ENCODE peak calls at places on chromosomes 6 and 20, in five cellular contexts. O is K562, A is HCT116, H is GM12878, P is SK-N-SH. I is an unnamed sample.

GRCh38 chr6:29603456-29603855 is 18.5 kb downstream of the OR2H2 start:
- DNase-seq in O (no peak), A (no peak), H (no peak), P (no peak), I (no peak)

GRCh38 chr6:112269165-112269564 is 14.8 kb upstream of the LAMA4 start:
- DNase-seq in O (no peak), A (no peak), H (no peak), P (no peak), I (no peak)

GRCh38 chr20:35269055-35269781 is 8.7 kb downstream of the MMP24OS start:
- DNase-seq in O (peak), A (no peak), H (no peak), P (peak), I (peak)

GRCh38 chr6:20534906-20535305 is 649 bp downstream of the CDKAL1 start:
- DNase-seq in O (no peak), A (no peak), H (no peak), P (no peak), I (no peak)

GRCh38 chr20:16459019-16459700 is 114.1 kb downstream of the KIF16B start:
- DNase-seq in O (no peak), A (no peak), H (no peak), P (no peak), I (no peak)

GRCh38 chr20:25867776-25868649 is 171.4 kb upstream of the ZNF337 start:
- DNase-seq in O (peak), A (no peak), H (no peak), P (peak), I (no peak)

GRCh38 chr6:128438311-128438916 is 82.0 kb downstream of the PTPRK start:
- DNase-seq in O (no peak), A (no peak), H (no peak), P (no peak), I (no peak)

GRCh38 chr20:1184638-1185315 is at the start of gene TMEM74B:
- DNase-seq in O (peak), A (no peak), H (no peak), P (peak), I (no peak)

GRCh38 chr20:60085551-60086132 is 127.4 kb downstream of the CDH26 start:
- DNase-seq in O (peak), A (no peak), H (no peak), P (no peak), I (no peak)

GRCh38 chr20:50110141-50111047 is 2.6 kb downstream of the UBE2V1 start:
- DNase-seq in O (no peak), A (no peak), H (peak), P (no peak), I (peak)

GRCh38 chr6:5995705-5996686 is 10.7 kb downstream of the NRN1 start:
- DNase-seq in O (peak), A (no peak), H (no peak), P (peak), I (peak)

GRCh38 chr6:167827062-167827587 is 414 bp downstream of the AFDN start:
- DNase-seq in O (peak), A (no peak), H (no peak), P (peak), I (no peak)

GRCh38 chr6:45923831-45924391 is 91.7 kb downstream of the CLIC5 start:
- DNase-seq in O (no peak), A (no peak), H (no peak), P (no peak), I (no peak)

GRCh38 chr20:745683-746301 is 22.5 kb downstream of the SLC52A3 start:
- DNase-seq in O (peak), A (no peak), H (no peak), P (no peak), I (no peak)

GRCh38 chr6:37897321-37897720 is 77.8 kb downstream of the ZFAND3 start:
- DNase-seq in O (no peak), A (peak), H (no peak), P (no peak), I (no peak)

GRCh38 chr20:25296094-25297093 is 48.5 kb downstream of the PYGB start:
- DNase-seq in O (peak), A (no peak), H (no peak), P (no peak), I (peak)

GRCh38 chr6:19812512-19813119 is 24.6 kb upstream of the ID4 start:
- DNase-seq in O (peak), A (peak), H (no peak), P (peak), I (peak)

GRCh38 chr20:60921021-60921622 is 330.9 kb upstream of the CDH4 start:
- DNase-seq in O (peak), A (no peak), H (no peak), P (no peak), I (peak)

GRCh38 chr6:164478426-164478825 is 831.0 kb downstream of the C6orf118 start:
- DNase-seq in O (no peak), A (no peak), H (no peak), P (no peak), I (no peak)

GRCh38 chr6:90397047-90397446 is 100.4 kb upstream of the BACH2 start:
- DNase-seq in O (no peak), A (no peak), H (no peak), P (peak), I (no peak)

GRCh38 chr6:38261626-38262025 is 378.1 kb downstream of the BTBD9 start:
- DNase-seq in O (no peak), A (no peak), H (no peak), P (no peak), I (no peak)

GRCh38 chr6:1371933-1372332 is 17.4 kb upstream of the FOXF2 start:
- DNase-seq in O (no peak), A (no peak), H (no peak), P (no peak), I (no peak)

GRCh38 chr20:24502184-24502583 is 32.8 kb downstream of the SYNDIG1 start:
- DNase-seq in O (no peak), A (no peak), H (no peak), P (peak), I (no peak)

GRCh38 chr6:139016337-139017213 is 12.0 kb upstream of the ABRACL start:
- DNase-seq in O (no peak), A (no peak), H (no peak), P (no peak), I (no peak)

GRCh38 chr6:101396552-101397173 is 3.2 kb downstream of the GRIK2 start:
- DNase-seq in O (peak), A (no peak), H (no peak), P (no peak), I (peak)

GRCh38 chr20:35710039-35710438 is 10.8 kb downstream of the ROMO1 start:
- DNase-seq in O (no peak), A (no peak), H (no peak), P (no peak), I (no peak)

GRCh38 chr6:27879795-27880194 is 32.4 kb downstream of the OR2B2 start:
- DNase-seq in O (no peak), A (no peak), H (no peak), P (no peak), I (no peak)

GRCh38 chr6:88662163-88662580 is 301.2 kb downstream of the RNGTT start:
- DNase-seq in O (no peak), A (peak), H (peak), P (no peak), I (peak)

GRCh38 chr20:37396520-37397075 is 50.7 kb downstream of the SRC start:
- DNase-seq in O (peak), A (no peak), H (no peak), P (peak), I (no peak)

GRCh38 chr6:167767715-167768107 is 59.0 kb upstream of the AFDN start:
- DNase-seq in O (no peak), A (no peak), H (no peak), P (no peak), I (no peak)

GRCh38 chr6:147930743-147931142 is 411.9 kb upstream of the SASH1 start:
- DNase-seq in O (no peak), A (no peak), H (no peak), P (no peak), I (no peak)

GRCh38 chr6:37485259-37485658 is 14.4 kb downstream of the CCDC167 start:
- DNase-seq in O (peak), A (no peak), H (no peak), P (peak), I (no peak)

GRCh38 chr6:12767016-12767415 is 50.4 kb downstream of the PHACTR1 start:
- DNase-seq in O (no peak), A (no peak), H (no peak), P (no peak), I (no peak)
- H3K27ac ChIP-seq in O (no peak), A (no peak), H (no peak), P (no peak), I (no peak)

DNA sequence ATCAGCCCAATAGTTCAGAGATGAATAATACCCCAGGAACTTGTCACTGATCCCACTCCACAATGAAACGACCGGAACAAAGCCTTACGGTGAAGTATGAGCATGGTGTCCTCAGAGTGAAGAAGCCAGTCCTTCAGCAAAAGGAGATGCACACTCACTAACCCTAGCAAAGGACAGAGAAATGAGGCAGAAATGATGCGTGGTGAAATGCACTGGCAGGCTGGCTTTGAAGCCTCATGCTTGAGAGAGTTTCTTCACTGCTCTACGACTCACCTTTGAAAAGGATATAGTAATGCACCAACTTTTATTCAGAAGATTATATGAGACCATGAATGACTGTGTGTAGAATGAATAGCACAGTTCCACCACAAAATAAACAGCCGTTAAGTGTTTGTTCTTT is 74.8 kb downstream of the PHACTR1 start:
- DNase-seq in O (no peak), A (no peak), H (no peak), P (no peak), I (no peak)
- TF ChIP-seq ZBTB33 in O (no peak), A (no peak), H (no peak), P (no peak), I (no peak)

DNA sequence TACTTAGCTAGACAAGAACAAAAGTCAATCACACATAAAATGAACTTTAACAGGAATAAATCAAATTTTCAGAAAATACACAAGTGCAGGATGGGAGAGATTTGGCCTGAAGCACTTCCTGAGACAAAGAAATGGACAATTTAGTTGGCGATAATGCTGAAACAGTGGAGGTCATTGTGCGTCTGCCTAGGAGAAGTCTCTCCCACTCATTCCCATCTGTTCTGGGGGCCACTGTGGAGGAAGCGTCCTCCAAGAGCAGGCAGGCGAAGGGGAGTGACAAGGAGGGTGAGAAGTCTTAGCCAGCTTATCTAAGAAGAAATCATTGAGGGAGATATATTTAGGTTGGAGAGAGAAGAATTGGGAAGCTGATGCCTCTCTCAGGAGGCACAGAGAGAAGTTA is 10.2 kb upstream of the TMEM242 start:
- DNase-seq in O (no peak), A (no peak), H (no peak), P (no peak), I (no peak)
- H3K27ac ChIP-seq in O (no peak), A (no peak), H (no peak), P (no peak), I (no peak)

DNA sequence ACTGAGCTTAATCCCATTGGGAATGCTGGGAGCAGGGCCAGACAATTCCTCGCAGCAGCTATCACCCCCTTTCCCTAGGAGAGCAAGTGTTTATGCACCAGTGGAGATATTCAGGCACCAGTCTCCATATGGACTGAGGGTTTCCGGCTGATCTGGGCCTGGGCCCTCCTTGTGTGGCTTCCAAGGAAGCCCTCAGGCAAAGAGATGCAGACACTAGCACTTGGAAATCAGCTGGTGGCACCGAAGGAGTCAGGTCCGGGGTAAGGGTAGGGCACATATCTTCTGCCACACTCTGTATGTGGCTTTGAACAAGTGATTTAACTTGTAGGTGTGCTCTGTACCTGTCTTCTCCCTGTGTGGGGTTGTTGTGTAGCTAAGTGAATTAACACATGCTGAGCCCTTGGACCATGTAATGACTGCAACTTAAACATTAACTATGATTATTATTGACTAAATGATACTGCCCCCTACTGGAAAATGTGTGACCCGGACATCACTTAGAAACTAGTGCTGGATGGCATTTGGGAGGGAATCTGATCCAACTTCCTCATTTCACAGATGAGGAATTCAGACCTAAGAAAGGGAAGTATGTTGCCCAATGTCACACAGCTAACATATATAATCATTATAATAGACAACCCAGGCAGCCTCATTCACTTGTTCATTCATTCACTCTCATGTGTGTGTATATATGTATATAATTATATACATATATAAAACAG is 19.3 kb upstream of the WFDC2 start:
- DNase-seq in O (peak), A (peak), H (no peak), P (peak), I (peak)
- TF ChIP-seq ZBTB33 in O (no peak), A (no peak), H (no peak), P (no peak), I (no peak)

DNA sequence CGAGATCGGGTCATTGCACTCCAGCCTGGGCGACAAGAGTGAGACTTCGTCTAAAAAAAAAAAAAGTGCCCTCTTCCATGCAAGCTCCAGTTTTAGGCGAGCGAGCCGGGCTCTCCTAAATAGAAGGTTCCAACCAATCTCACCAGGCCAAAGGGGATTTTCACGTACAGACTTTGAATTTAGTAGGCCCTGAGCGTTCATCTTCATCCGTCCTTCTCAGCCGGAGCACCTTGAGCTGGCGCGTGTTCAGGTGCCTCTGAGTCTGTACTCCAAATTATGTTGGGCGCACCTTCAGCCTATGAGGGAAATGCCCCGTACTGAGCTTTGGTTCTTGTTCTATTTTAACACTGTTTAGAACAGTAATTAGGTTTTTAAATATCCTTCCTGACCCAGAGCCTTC is 817 bp upstream of the TAP2 start:
- DNase-seq in O (no peak), A (no peak), H (no peak), P (no peak), I (no peak)
- H3K27ac ChIP-seq in O (no peak), A (peak), H (no peak), P (no peak), I (no peak)